ENCODE peak calls at places on chromosomes 16 and 17, in five cellular contexts. Q is NCI-H1436 treated with DMSO at 0.1 percent for 48 hours, S is nucleus accumbens, D is RWPE1, N is EL. B is an unnamed sample.

GRCh38 chr17:82683534-82683933 is 15.0 kb downstream of the RAB40B start:
- DNase-seq in D (no peak), Q (no peak), N (no peak), S (no peak), B (no peak)

GRCh38 chr17:66494023-66494803 is 191.8 kb downstream of the PRKCA start:
- DNase-seq in D (peak), N (peak), S (no peak), Q (peak), B (peak)

GRCh38 chr17:32277284-32277683 is 11.7 kb downstream of the RHBDL3 start:
- DNase-seq in D (no peak), Q (no peak), S (no peak), N (peak), B (no peak)

GRCh38 chr17:32625971-32626370 is 139.2 kb downstream of the CDK5R1 start:
- DNase-seq in S (no peak), Q (peak), N (no peak), D (no peak), B (no peak)

GRCh38 chr17:68248199-68248825 is 469 bp downstream of the AMZ2 start:
- DNase-seq in S (peak), D (peak), N (peak), Q (no peak), B (peak)

GRCh38 chr16:78503501-78504110 is 404.2 kb downstream of the WWOX start:
- DNase-seq in N (peak), S (peak), Q (no peak), D (peak), B (peak)

GRCh38 chr17:4676777-4677176 is 27.2 kb downstream of the PELP1 start:
- DNase-seq in Q (no peak), S (no peak), D (no peak), N (no peak), B (no peak)

GRCh38 chr16:51268237-51268636 is 117.2 kb upstream of the SALL1 start:
- DNase-seq in Q (no peak), D (no peak), S (peak), N (no peak), B (no peak)

GRCh38 chr16:64627781-64628180 is 494.1 kb downstream of the CDH11 start:
- DNase-seq in N (no peak), D (no peak), Q (no peak), S (peak), B (no peak)

GRCh38 chr17:4838306-4838785 is 5.2 kb downstream of the MINK1 start:
- DNase-seq in D (no peak), Q (no peak), N (no peak), S (no peak), B (no peak)

GRCh38 chr17:76948726-76949342 is 80.6 kb downstream of the MGAT5B start:
- DNase-seq in Q (no peak), S (no peak), N (no peak), D (no peak), B (no peak)

GRCh38 chr17:38881600-38882191 is 11.8 kb downstream of the LASP1 start:
- DNase-seq in S (peak), Q (no peak), D (no peak), N (peak), B (no peak)

GRCh38 chr17:43723697-43724359 is 34.8 kb downstream of the SOST start:
- DNase-seq in S (no peak), Q (no peak), N (peak), D (peak), B (no peak)

GRCh38 chr16:88772871-88773811 is 11.9 kb downstream of the PIEZO1 start:
- DNase-seq in Q (no peak), D (no peak), S (peak), N (peak), B (no peak)

GRCh38 chr17:9935408-9935807 is 30.3 kb upstream of the RCVRN start:
- DNase-seq in D (no peak), S (no peak), Q (no peak), N (no peak), B (no peak)

GRCh38 chr17:49204521-49204920 is 5.9 kb downstream of the GNGT2 start:
- DNase-seq in D (no peak), S (no peak), Q (no peak), N (no peak), B (no peak)

GRCh38 chr16:65122974-65123845 is 1.3 kb upstream of the CDH11 start:
- DNase-seq in D (peak), Q (no peak), N (peak), S (no peak), B (no peak)

GRCh38 chr16:10738231-10739077 is 5.2 kb upstream of the NUBP1 start:
- DNase-seq in D (no peak), N (peak), S (peak), Q (no peak), B (peak)

GRCh38 chr17:15081008-15081407 is 184.1 kb downstream of the PMP22 start:
- DNase-seq in N (no peak), D (no peak), S (no peak), Q (no peak), B (no peak)

GRCh38 chr16:2208308-2208707 is 2.4 kb downstream of the BRICD5 start:
- DNase-seq in Q (no peak), N (no peak), D (no peak), S (no peak), B (no peak)

GRCh38 chr16:1097800-1098199 is 1.8 kb upstream of the C1QTNF8 start:
- DNase-seq in Q (no peak), D (no peak), N (no peak), S (no peak), B (no peak)

GRCh38 chr16:21603920-21604319 is 4.5 kb downstream of the METTL9 start:
- DNase-seq in N (no peak), S (no peak), D (no peak), Q (no peak), B (no peak)

GRCh38 chr17:35138218-35138617 is 3.9 kb downstream of the NLE1 start:
- DNase-seq in N (no peak), D (no peak), Q (no peak), S (no peak), B (no peak)

GRCh38 chr17:50222922-50223321 is 21.5 kb upstream of the COL1A1 start:
- DNase-seq in Q (no peak), S (no peak), N (no peak), D (no peak), B (no peak)

GRCh38 chr17:76529643-76530488 is 7.6 kb downstream of the CYGB start:
- DNase-seq in N (peak), S (peak), Q (no peak), D (no peak), B (no peak)

GRCh38 chr16:88597856-88598491 is 27.8 kb downstream of the ZC3H18 start:
- DNase-seq in Q (no peak), S (no peak), N (no peak), D (no peak), B (no peak)

GRCh38 chr17:39979021-39979660 is 1.5 kb upstream of the PSMD3 start:
- DNase-seq in S (no peak), D (peak), Q (no peak), N (peak), B (peak)

GRCh38 chr17:45334701-45335677 is 18.2 kb upstream of the MAP3K14 start:
- DNase-seq in S (no peak), N (no peak), D (no peak), Q (no peak), B (no peak)

GRCh38 chr17:8192070-8192815 is 2.3 kb upstream of the BORCS6 start:
- DNase-seq in S (peak), N (peak), D (peak), Q (peak), B (no peak)

GRCh38 chr16:57536306-57537193 is at the start of gene CCDC102A:
- DNase-seq in S (no peak), D (peak), Q (no peak), N (peak), B (no peak)

GRCh38 chr16:23072084-23072599 is 77.1 kb downstream of the USP31 start:
- DNase-seq in Q (no peak), S (no peak), D (peak), N (peak), B (peak)

GRCh38 chr16:61834082-61834481 is 202.2 kb downstream of the CDH8 start:
- DNase-seq in N (no peak), Q (no peak), S (no peak), D (no peak), B (no peak)

GRCh38 chr16:12176051-12176450 is 199.5 kb downstream of the SNX29 start:
- DNase-seq in D (no peak), S (no peak), Q (no peak), N (no peak), B (no peak)

GRCh38 chr17:18309202-18309601 is 5.6 kb downstream of the TOP3A start:
- DNase-seq in Q (no peak), S (no peak), D (no peak), N (no peak), B (no peak)

GRCh38 chr17:75393523-75394331 is 11.8 kb downstream of the GRB2 start:
- DNase-seq in Q (peak), N (peak), S (peak), D (peak), B (peak)

GRCh38 chr17:48589831-48590602 is at the start of gene HOXB3:
- DNase-seq in S (no peak), N (no peak), D (no peak), Q (no peak), B (no peak)